ENCODE peak calls at places on chromosomes 12 and 14, in four cellular contexts. One of them, this sample, is unnamed.

GRCh38 chr12:13167226-13167625 is 29.3 kb upstream of the EMP1 start:
- DNase-seq in H7: no peak
- DNase-seq in T47D: no peak
- DNase-seq in dorsolateral prefrontal cortex: no peak
- DNase-seq in this sample: no peak

GRCh38 chr14:54658836-54659235 is 91.9 kb downstream of the SAMD4A start:
- DNase-seq in H7: no peak
- DNase-seq in T47D: peak
- DNase-seq in dorsolateral prefrontal cortex: no peak
- DNase-seq in this sample: no peak

GRCh38 chr14:94746131-94746530 is 23.8 kb downstream of the GSC start:
- DNase-seq in H7: no peak
- DNase-seq in T47D: peak
- DNase-seq in dorsolateral prefrontal cortex: no peak
- DNase-seq in this sample: no peak

GRCh38 chr12:123390415-123391093 is 6.6 kb downstream of the KMT5A start:
- DNase-seq in H7: no peak
- DNase-seq in T47D: no peak
- DNase-seq in dorsolateral prefrontal cortex: no peak
- DNase-seq in this sample: no peak

GRCh38 chr14:93976477-93977057 is at the start of gene ASB2:
- DNase-seq in H7: no peak
- DNase-seq in T47D: no peak
- DNase-seq in dorsolateral prefrontal cortex: no peak
- DNase-seq in this sample: no peak

GRCh38 chr12:98397323-98398105 is 117.9 kb upstream of the TMPO start:
- DNase-seq in H7: peak
- DNase-seq in T47D: peak
- DNase-seq in dorsolateral prefrontal cortex: peak
- DNase-seq in this sample: peak

GRCh38 chr14:73264080-73264895 is 27.0 kb downstream of the PAPLN start:
- DNase-seq in H7: peak
- DNase-seq in T47D: no peak
- DNase-seq in dorsolateral prefrontal cortex: no peak
- DNase-seq in this sample: no peak

GRCh38 chr14:60722836-60723217 is 1.3 kb downstream of the SIX4 start:
- DNase-seq in H7: peak
- DNase-seq in T47D: no peak
- DNase-seq in dorsolateral prefrontal cortex: no peak
- DNase-seq in this sample: no peak

GRCh38 chr12:75042125-75042524 is 167.5 kb downstream of the KCNC2 start:
- DNase-seq in H7: no peak
- DNase-seq in T47D: no peak
- DNase-seq in dorsolateral prefrontal cortex: no peak
- DNase-seq in this sample: no peak

GRCh38 chr14:57732886-57733285 is 133.0 kb downstream of the SLC35F4 start:
- DNase-seq in H7: no peak
- DNase-seq in T47D: no peak
- DNase-seq in dorsolateral prefrontal cortex: no peak
- DNase-seq in this sample: no peak

GRCh38 chr14:54815016-54815415 is 87.6 kb downstream of the GCH1 start:
- DNase-seq in H7: no peak
- DNase-seq in T47D: no peak
- DNase-seq in dorsolateral prefrontal cortex: no peak
- DNase-seq in this sample: no peak

GRCh38 chr12:70550180-70550577 is 87.0 kb downstream of the PTPRB start:
- DNase-seq in H7: no peak
- DNase-seq in T47D: no peak
- DNase-seq in dorsolateral prefrontal cortex: no peak
- DNase-seq in this sample: no peak

GRCh38 chr12:69337325-69337724 is 10.9 kb upstream of the LYZ start:
- DNase-seq in H7: no peak
- DNase-seq in T47D: no peak
- DNase-seq in dorsolateral prefrontal cortex: no peak
- DNase-seq in this sample: no peak

GRCh38 chr12:92898755-92899154 is 30.3 kb downstream of the EEA1 start:
- DNase-seq in H7: no peak
- DNase-seq in T47D: no peak
- DNase-seq in dorsolateral prefrontal cortex: no peak
- DNase-seq in this sample: no peak

GRCh38 chr14:99609245-99610117 is 5.5 kb upstream of the CCDC85C start:
- DNase-seq in H7: peak
- DNase-seq in T47D: peak
- DNase-seq in dorsolateral prefrontal cortex: no peak
- DNase-seq in this sample: no peak

GRCh38 chr12:112183141-112183581 is 57.8 kb downstream of the TRAFD1 start:
- DNase-seq in H7: peak
- DNase-seq in T47D: no peak
- DNase-seq in dorsolateral prefrontal cortex: no peak
- DNase-seq in this sample: no peak

GRCh38 chr14:33435911-33436310 is 497.2 kb downstream of the NPAS3 start:
- DNase-seq in H7: no peak
- DNase-seq in T47D: no peak
- DNase-seq in dorsolateral prefrontal cortex: no peak
- DNase-seq in this sample: no peak

GRCh38 chr14:76908834-76909233 is 82.6 kb downstream of the LRRC74A start:
- DNase-seq in H7: no peak
- DNase-seq in T47D: no peak
- DNase-seq in dorsolateral prefrontal cortex: no peak
- DNase-seq in this sample: peak

GRCh38 chr14:80705241-80705980 is 236.1 kb downstream of the CEP128 start:
- DNase-seq in H7: no peak
- DNase-seq in T47D: no peak
- DNase-seq in dorsolateral prefrontal cortex: no peak
- DNase-seq in this sample: no peak

This sample was measured in effector memory CD8-positive, alpha-beta T cell.